ENCODE peak calls at places on chromosomes 6 and 20, in five cellular contexts. N is Calu3, A is kidney epithelial cell, O is MM.1S, E is tibial nerve. R is an unnamed sample.

GRCh38 chr6:70312165-70312564 is 9.3 kb upstream of the COL9A1 start:
- DNase-seq in N (peak), A (peak), O (peak), E (no peak), R (peak)

GRCh38 chr6:111648100-111648499 is 42.4 kb upstream of the TRAF3IP2 start:
- DNase-seq in N (no peak), A (no peak), O (no peak), E (no peak), R (no peak)

GRCh38 chr6:7111095-7111690 is 3.4 kb downstream of the RREB1 start:
- DNase-seq in N (no peak), A (no peak), O (no peak), E (no peak), R (no peak)

GRCh38 chr6:166004491-166005275 is 163.0 kb downstream of the TBXT start:
- DNase-seq in N (no peak), A (no peak), O (no peak), E (no peak), R (no peak)

GRCh38 chr6:108559884-108560462 is 744 bp upstream of the FOXO3 start:
- DNase-seq in N (peak), A (no peak), O (peak), E (peak), R (no peak)

GRCh38 chr20:40536866-40537265 is 152.2 kb downstream of the MAFB start:
- DNase-seq in N (no peak), A (no peak), O (no peak), E (no peak), R (no peak)

GRCh38 chr6:87826376-87826775 is 124.3 kb upstream of the AKIRIN2 start:
- DNase-seq in N (no peak), A (no peak), O (no peak), E (no peak), R (no peak)

GRCh38 chr6:46781478-46782378 is 11.5 kb upstream of the MEP1A start:
- DNase-seq in N (peak), A (no peak), O (peak), E (peak), R (peak)

GRCh38 chr6:15960740-15961629 is 167.9 kb upstream of the MYLIP start:
- DNase-seq in N (no peak), A (no peak), O (no peak), E (no peak), R (no peak)

GRCh38 chr6:85660181-85660611 is 17.5 kb upstream of the SYNCRIP start:
- DNase-seq in N (no peak), A (peak), O (no peak), E (no peak), R (peak)

GRCh38 chr6:3522561-3523287 is 65.9 kb upstream of the SLC22A23 start:
- DNase-seq in N (no peak), A (no peak), O (no peak), E (no peak), R (no peak)

GRCh38 chr6:80541186-80541585 is 434.7 kb downstream of the BCKDHB start:
- DNase-seq in N (peak), A (peak), O (no peak), E (no peak), R (no peak)

GRCh38 chr6:31762356-31762755 is at the start of gene SAPCD1:
- DNase-seq in N (no peak), A (no peak), O (no peak), E (no peak), R (no peak)

GRCh38 chr6:4913705-4914411 is 90.0 kb downstream of the RPP40 start:
- DNase-seq in N (peak), A (no peak), O (no peak), E (no peak), R (no peak)

GRCh38 chr6:155687645-155688044 is 232.0 kb upstream of the NOX3 start:
- DNase-seq in N (no peak), A (no peak), O (no peak), E (no peak), R (no peak)

GRCh38 chr20:38221041-38221589 is 39.4 kb downstream of the KIAA1755 start:
- DNase-seq in N (peak), A (no peak), O (peak), E (peak), R (no peak)

GRCh38 chr6:43951756-43952675 is 175.2 kb downstream of the MRPL14 start:
- DNase-seq in N (no peak), A (no peak), O (no peak), E (no peak), R (no peak)

GRCh38 chr6:43954311-43955131 is 172.7 kb downstream of the MRPL14 start:
- DNase-seq in N (no peak), A (no peak), O (no peak), E (no peak), R (no peak)

GRCh38 chr6:43952746-43953145 is 174.5 kb downstream of the MRPL14 start:
- DNase-seq in N (peak), A (no peak), O (no peak), E (no peak), R (no peak)

GRCh38 chr6:43953256-43953655 is 174.0 kb downstream of the MRPL14 start:
- DNase-seq in N (no peak), A (no peak), O (no peak), E (no peak), R (no peak)

DNA sequence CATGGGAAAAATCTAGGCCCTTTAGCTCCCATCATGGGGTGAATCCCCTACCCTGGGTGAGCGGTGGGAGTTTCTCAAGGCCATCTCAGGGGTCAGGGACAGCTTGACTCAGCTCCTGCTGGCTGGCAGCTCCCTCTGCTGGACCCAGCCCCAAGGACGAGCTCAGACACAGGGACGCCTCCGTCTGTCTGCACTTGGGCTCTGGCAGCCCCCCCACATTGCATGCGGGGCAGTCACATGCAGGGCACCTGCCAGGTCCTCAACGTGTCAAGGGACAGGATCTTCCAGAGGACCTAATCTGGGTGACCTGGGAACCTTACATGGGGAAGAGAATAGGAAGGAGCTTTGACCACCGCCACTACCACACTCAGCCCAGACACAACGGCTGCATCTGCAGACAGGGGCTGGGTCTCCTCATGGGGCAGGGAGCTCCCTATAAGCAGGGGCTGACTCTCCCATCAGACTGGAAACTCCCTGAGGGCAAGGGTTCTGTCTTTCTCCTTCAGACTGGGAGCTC is 173.4 kb downstream of the MRPL14 start:
- DNase-seq in N (peak), A (no peak), O (no peak), E (no peak), R (no peak)
- TF ChIP-seq CTCF in N (peak), A (peak), O (no peak), E (no peak), R (peak)

DNA sequence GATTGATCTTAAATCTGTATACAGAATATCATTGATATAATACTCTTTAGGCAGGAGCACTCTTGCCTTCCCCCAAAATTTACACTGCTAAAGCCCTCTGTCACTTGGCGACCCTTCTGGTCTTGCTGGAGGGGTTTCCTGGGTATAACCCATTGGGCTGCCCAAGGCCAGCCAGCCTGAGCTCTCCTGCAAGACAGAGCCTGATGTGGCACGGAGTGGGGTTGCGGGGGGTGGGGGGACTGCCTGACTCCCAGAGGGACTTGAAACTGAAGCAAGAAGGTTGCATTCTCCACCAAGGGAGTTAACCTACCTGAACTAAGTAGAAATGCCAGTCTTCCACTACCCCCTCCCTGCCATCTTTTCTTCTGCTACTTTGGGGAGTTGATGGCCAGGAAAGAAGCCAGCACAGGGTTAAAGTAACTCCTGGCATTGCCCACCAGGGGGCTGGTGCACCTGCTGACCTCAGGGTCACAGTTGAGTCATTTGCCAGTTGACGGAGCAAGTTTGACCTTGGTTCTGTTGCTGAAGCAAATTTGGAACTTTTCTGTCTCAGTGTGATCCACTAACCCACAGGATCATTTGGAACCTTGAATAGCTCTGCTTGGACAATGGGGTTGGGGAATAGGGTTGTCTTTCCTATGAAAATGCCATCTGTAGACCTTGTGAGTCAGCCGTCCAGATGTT is 79.4 kb downstream of the ASXL1 start:
- DNase-seq in N (no peak), A (no peak), O (no peak), E (no peak), R (no peak)
- TF ChIP-seq CTCF in N (peak), A (peak), O (peak), E (no peak), R (peak)

DNA sequence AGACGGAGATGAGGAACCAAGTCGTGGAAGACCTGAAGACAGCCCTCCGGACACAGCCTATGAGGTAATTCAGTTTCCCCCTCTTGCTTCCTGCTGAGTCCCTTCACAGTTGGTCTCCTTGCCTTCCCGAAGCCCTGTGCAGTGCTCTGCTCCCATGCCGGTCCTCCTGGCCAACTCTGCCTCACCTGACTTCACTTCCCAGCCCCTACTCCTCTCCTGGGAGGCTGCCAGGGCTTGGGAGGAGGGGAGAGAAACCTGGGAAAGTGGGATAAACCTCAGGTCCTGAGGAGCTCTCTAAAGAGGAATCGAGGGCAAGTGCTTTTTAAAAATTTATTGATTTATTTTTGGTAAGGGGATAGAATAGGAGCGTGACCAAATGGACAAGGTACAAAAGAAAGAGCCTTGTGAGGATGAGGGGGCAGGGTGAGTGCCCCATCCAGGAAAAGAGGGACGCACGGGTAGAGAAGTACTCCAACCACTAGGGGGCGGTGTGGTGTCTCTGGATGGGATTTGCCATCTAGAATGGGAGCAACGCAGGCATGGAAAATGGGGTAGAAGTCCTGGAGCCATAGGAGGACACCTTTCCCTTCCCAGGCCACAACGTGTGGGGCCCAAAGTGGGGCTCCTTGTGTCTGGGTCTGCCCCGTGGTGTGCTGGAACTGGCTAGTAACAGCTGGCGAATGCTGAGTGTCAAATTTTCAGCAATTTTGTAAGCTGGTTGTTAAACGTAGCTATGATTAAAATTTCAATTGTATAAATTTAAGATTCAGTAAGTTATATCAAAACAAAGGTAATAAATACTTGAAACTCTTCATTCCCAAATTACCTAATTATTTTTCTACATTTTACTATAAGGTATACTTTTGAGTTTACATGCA is 69.0 kb downstream of the MOCS1 start:
- DNase-seq in N (peak), A (no peak), O (peak), E (peak), R (no peak)
- TF ChIP-seq CTCF in N (peak), A (peak), O (peak), E (peak), R (peak)

GRCh38 chr6:32843979-32844838 is at the start of gene PSMB8:
- DNase-seq in N (peak), A (peak), O (peak), E (peak), R (peak)
- TF ChIP-seq CTCF in N (no peak), A (peak), O (no peak), E (no peak), R (peak)

GRCh38 chr6:26554669-26555504 is 16.7 kb downstream of the HMGN4 start:
- DNase-seq in N (peak), A (no peak), O (peak), E (no peak), R (no peak)
- TF ChIP-seq CTCF in N (no peak), A (no peak), O (no peak), E (no peak), R (no peak)

GRCh38 chr6:114521926-114522325 is 179.1 kb upstream of the HS3ST5 start:
- DNase-seq in N (no peak), A (no peak), O (no peak), E (no peak), R (no peak)

GRCh38 chr6:114524081-114524480 is 181.3 kb upstream of the HS3ST5 start:
- DNase-seq in N (no peak), A (no peak), O (no peak), E (no peak), R (no peak)

GRCh38 chr6:114523508-114523907 is 180.7 kb upstream of the HS3ST5 start:
- DNase-seq in N (no peak), A (no peak), O (no peak), E (no peak), R (no peak)

DNA sequence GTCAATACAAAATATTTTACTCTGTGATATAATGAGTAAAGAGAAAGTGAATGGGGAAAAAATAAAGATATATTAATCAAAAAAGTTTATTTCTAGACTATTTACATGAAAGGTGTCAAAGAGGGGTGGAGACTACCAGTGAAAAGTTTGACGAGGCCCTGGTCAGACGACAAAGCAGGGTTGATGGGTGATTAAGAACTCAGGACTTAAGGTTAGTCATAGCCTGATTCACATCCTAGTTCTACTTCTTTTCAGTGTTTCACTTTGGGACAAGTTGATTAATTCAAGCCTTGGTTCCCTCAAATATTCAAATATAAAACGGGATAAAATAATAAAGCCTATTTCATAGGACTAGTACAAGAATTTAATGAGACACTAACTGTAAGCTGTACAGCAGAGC is 178.2 kb upstream of the HS3ST5 start:
- DNase-seq in N (no peak), A (no peak), O (no peak), E (no peak), R (no peak)
- TF ChIP-seq CTCF in N (no peak), A (no peak), O (no peak), E (no peak), R (no peak)

GRCh38 chr20:4949833-4950178 is 51.5 kb downstream of the SLC23A2 start:
- DNase-seq in N (no peak), A (no peak), O (peak), E (no peak), R (no peak)
- TF ChIP-seq CTCF in N (no peak), A (peak), O (peak), E (peak), R (peak)

GRCh38 chr6:52577022-52577777 is at the start of gene TRAM2:
- DNase-seq in N (peak), A (no peak), O (peak), E (peak), R (peak)
- TF ChIP-seq CTCF in N (no peak), A (no peak), O (peak), E (no peak), R (no peak)

R was measured in AG09319.